ENCODE peak calls at places on chromosomes 16 and 17, in four cellular contexts. T, D, A and Q are unnamed samples.

GRCh38 chr16:14449790-14450463 is 180.1 kb downstream of the PARN start:
- DNase-seq in T (no peak), D (peak; percentile 57), A (peak; percentile 17), Q (no peak)

GRCh38 chr17:310111-311010 is 42.2 kb downstream of the RPH3AL start:
- DNase-seq in T (no peak), D (no peak), A (no peak), Q (no peak)

GRCh38 chr17:6408271-6408670 is 26.6 kb downstream of the AIPL1 start:
- DNase-seq in T (no peak), D (no peak), A (no peak), Q (no peak)

GRCh38 chr16:77169650-77170236 is 21.2 kb upstream of the MON1B start:
- DNase-seq in T (peak; percentile 53), D (peak; percentile 34), A (no peak), Q (peak; percentile 40)

GRCh38 chr16:47503936-47504335 is 42.8 kb downstream of the PHKB start:
- DNase-seq in T (no peak), D (peak; percentile 74), A (no peak), Q (no peak)

GRCh38 chr17:82941021-82942001 is 101.5 kb upstream of the ZNF750 start:
- DNase-seq in T (no peak), D (no peak), A (no peak), Q (no peak)

GRCh38 chr17:41976142-41976768 is 9.7 kb downstream of the CNP start:
- DNase-seq in T (no peak), D (no peak), A (no peak), Q (peak; percentile 62)

GRCh38 chr17:9309216-9309615 is 266.4 kb downstream of the STX8 start:
- DNase-seq in T (no peak), D (no peak), A (no peak), Q (no peak)

GRCh38 chr17:42472709-42473521 is 14.2 kb downstream of the ATP6V0A1 start:
- DNase-seq in T (no peak), D (peak; percentile 93), A (peak; percentile 74), Q (no peak)

GRCh38 chr17:75032896-75033294 is 13.9 kb downstream of the ATP5PD start:
- DNase-seq in T (peak; percentile 33), D (no peak), A (no peak), Q (peak; percentile 30)

GRCh38 chr17:1049446-1050225 is 52.7 kb downstream of the TIMM22 start:
- DNase-seq in T (no peak), D (no peak), A (no peak), Q (no peak)

GRCh38 chr17:18315498-18316360 is 636 bp downstream of the SMCR8 start:
- DNase-seq in T (no peak), D (peak; percentile 7), A (no peak), Q (no peak)

GRCh38 chr17:53516643-53517042 is 306.1 kb upstream of the KIF2B start:
- DNase-seq in T (no peak), D (no peak), A (no peak), Q (no peak)

GRCh38 chr16:86015606-86016005 is 116.6 kb downstream of the IRF8 start:
- DNase-seq in T (no peak), D (no peak), A (no peak), Q (no peak)

GRCh38 chr17:9254841-9255240 is 233.5 kb downstream of the NTN1 start:
- DNase-seq in T (no peak), D (no peak), A (no peak), Q (no peak)

GRCh38 chr16:10385725-10386516 is at the start of gene ATF7IP2:
- DNase-seq in T (peak; percentile 92), D (peak; percentile 77), A (no peak), Q (peak; percentile 93)

GRCh38 chr17:79617304-79617703 is 6.5 kb upstream of the RBFOX3 start:
- DNase-seq in T (no peak), D (no peak), A (no peak), Q (no peak)

GRCh38 chr16:11004957-11005610 is 60.7 kb downstream of the CLEC16A start:
- DNase-seq in T (no peak), D (peak; percentile 81), A (no peak), Q (no peak)

GRCh38 chr17:75808905-75809621 is 24.5 kb downstream of the UNK start:
- DNase-seq in T (no peak), D (peak; percentile 37), A (peak; percentile 20), Q (peak; percentile 82)

GRCh38 chr17:4032738-4033137 is 68.5 kb upstream of the ATP2A3 start:
- DNase-seq in T (no peak), D (no peak), A (no peak), Q (no peak)

GRCh38 chr16:19165101-19165500 is 2.9 kb upstream of the SYT17 start:
- DNase-seq in T (no peak), D (no peak), A (no peak), Q (no peak)

GRCh38 chr16:85303354-85303883 is 191.1 kb upstream of the CIBAR2 start:
- DNase-seq in T (peak; percentile 87), D (no peak), A (no peak), Q (peak; percentile 91)

GRCh38 chr17:48132375-48132774 is 24.8 kb downstream of the SNX11 start:
- DNase-seq in T (no peak), D (no peak), A (no peak), Q (no peak)

GRCh38 chr16:23354246-23354645 is 52.1 kb downstream of the SCNN1B start:
- DNase-seq in T (no peak), D (no peak), A (no peak), Q (no peak)

GRCh38 chr16:28893291-28893690 is 15.0 kb downstream of the ATP2A1 start:
- DNase-seq in T (no peak), D (no peak), A (no peak), Q (no peak)

GRCh38 chr16:22402191-22402590 is 27.8 kb upstream of the CDR2 start:
- DNase-seq in T (no peak), D (peak; percentile 20), A (no peak), Q (no peak)

GRCh38 chr17:69236464-69236863 is 7.8 kb upstream of the ABCA10 start:
- DNase-seq in T (no peak), D (no peak), A (no peak), Q (no peak)

GRCh38 chr17:37746617-37747016 is 1.8 kb upstream of the HNF1B start:
- DNase-seq in T (no peak), D (no peak), A (no peak), Q (no peak)

GRCh38 chr17:37743875-37744632 is 805 bp downstream of the HNF1B start:
- DNase-seq in T (peak; percentile 48), D (no peak), A (no peak), Q (no peak)

GRCh38 chr17:37744633-37744927 is 279 bp downstream of the HNF1B start:
- DNase-seq in T (no peak), D (no peak), A (no peak), Q (peak; percentile 52)

GRCh38 chr17:37745801-37746426 is 1.1 kb upstream of the HNF1B start:
- DNase-seq in T (no peak), D (no peak), A (no peak), Q (no peak)

DNA sequence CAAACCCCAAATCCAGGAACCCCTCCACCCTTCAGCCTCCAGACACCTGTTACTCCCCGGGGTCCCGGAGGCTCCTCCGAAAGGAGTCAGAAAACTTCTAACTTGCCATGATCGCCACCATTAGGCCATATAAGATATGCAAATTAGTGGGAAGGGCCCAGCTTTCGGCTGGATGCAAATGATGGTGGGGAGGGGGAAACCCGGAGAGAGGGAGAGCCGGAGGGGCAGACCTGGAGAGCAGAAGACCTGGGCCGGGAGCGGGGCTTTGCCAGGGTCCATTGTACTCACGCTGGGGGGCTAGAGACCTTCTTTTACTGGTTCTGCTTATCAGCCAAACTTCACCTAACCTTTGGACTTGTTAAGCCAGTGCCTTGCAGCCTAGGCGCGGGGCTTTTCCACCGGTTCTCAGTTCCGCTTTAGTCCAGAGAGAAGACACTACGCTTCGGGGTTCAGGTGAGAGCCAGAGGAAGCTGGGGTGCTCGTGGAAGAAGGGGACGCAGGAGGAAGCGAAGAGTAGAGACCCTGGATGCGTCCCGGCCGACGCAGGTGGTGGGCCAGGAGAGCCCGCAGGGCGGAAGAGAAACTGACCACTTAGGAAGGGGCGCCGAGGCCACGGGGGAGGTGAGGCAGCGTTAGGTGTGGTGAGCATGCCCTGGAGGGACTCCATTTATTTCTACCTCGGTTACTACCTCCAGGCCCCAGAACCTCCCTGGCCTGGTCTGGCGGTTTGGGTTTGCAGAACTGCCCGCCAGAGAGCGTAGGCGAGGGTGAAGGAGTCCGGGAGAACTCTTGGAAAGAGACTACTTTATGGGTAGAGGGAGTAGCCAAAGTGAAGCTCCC is at the start of gene HNF1B:
- DNase-seq in T (peak; percentile 85), D (no peak), A (no peak), Q (peak; percentile 80)
- TF ChIP-seq CTCF in T (no peak), D (no peak), A (peak; percentile 2), Q (no peak)

GRCh38 chr17:50050431-50051032 is 5.4 kb upstream of the ITGA3 start:
- DNase-seq in T (no peak), D (no peak), A (no peak), Q (no peak)
- TF ChIP-seq CTCF in T (no peak), D (no peak), A (no peak), Q (no peak)

DNA sequence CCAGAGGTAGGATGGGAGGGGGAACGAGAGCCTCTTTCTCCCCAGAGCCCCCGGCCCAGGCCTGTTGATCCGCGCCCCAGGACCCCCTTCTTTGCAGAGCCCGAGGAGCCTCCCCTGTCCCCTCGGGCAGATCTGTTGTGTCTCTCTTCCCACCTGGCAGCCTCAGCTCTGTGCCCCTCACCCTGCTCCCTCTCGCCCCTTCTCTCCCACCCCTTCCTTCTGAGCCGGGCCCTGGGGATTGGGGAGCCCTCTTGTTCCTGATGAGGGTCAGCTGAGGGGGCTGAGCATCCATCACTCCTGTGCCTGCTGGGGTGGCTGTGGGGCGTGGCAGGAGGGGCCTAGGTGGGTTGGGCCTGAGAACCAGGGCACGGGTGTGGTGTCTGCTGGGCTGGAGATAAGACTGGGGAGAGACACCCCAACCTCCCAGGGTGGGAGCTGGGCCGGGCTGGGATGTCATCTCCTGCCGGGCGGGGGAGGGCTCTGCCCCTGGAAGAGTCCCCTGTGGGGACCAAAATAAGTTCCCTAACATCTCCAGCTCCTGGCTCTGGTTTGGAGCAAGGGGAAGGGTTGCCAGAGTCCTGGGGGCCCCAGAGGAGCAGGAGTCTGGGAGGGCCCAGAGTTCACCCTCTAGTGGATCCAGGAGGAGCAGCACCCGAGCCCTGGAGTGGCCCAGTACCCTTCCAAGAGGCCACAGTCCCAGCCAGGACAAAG is 65.4 kb downstream of the MRC2 start:
- DNase-seq in T (no peak), D (no peak), A (no peak), Q (no peak)
- TF ChIP-seq CTCF in T (no peak), D (peak; percentile 47), A (peak; percentile 57), Q (peak; percentile 4)

DNA sequence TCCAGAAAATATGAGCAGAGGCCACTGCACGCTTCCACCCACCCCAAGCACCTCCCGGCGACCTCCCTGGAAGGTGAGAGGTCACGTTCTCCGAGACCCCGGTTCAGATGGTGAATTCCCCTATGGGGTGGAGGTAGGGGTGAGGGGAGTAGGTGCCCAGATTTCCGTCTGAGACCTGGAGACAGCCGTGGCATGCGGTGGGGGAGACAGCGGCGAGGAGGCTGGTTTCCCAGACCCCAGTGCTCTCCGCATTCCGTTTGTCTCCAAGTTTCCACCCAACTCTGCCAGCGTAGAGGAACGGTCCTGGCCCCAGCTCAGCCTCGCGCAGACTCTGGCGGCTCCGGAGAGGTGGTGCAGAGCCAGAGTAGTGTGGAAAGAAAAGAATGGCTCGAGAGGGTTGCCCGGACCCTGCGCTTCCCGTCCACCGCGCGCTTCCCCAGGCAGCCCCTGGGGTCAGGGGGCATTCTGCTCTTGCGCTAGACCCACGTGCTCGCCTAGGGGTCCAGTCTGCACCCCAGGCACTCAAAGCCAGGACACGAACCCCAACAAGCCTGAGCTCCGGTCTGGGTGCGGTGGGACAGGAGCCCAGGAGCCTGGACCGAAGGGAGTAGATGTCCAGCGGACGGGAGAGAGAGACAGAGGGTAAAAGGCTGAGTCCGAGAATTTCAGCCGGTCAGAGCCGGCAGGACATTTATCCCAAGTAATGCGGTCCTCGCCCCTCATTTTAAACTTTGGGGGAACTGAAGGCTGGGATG is 3.9 kb downstream of the PMP22 start:
- DNase-seq in T (no peak), D (peak; percentile 60), A (no peak), Q (peak; percentile 34)
- TF ChIP-seq CTCF in T (no peak), D (peak; percentile 24), A (peak; percentile 41), Q (no peak)

GRCh38 chr16:88383401-88384221 is 852 bp downstream of the ZNF469 start:
- DNase-seq in T (peak; percentile 44), D (peak; percentile 63), A (no peak), Q (no peak)
- TF ChIP-seq CTCF in T (peak; percentile 24), D (peak; percentile 57), A (peak; percentile 76), Q (peak; percentile 11)